ENCODE peak calls at places on chromosomes 6 and 20, in six cellular contexts. X is CD8-positive, alpha-beta T cell; I is brain microvascular endothelial cell; Q is choroid plexus epithelial cell; A is hepatocyte; E is heart left ventricle. S is an unnamed sample.

GRCh38 chr6:63022631-63023030 is 188.6 kb upstream of the FKBP1C start:
- DNase-seq in X (no peak), A (no peak), I (no peak), Q (no peak), E (no peak), S (no peak)

GRCh38 chr6:138293428-138293827 is 75.1 kb upstream of the PBOV1 start:
- DNase-seq in I (no peak), E (no peak), A (no peak), Q (no peak), X (no peak), S (no peak)

GRCh38 chr6:133632206-133632605 is 256.7 kb upstream of the TCF21 start:
- DNase-seq in X (no peak), Q (peak), E (no peak), A (peak), I (peak), S (peak)

GRCh38 chr6:90468080-90468479 is 118.8 kb downstream of the MAP3K7 start:
- DNase-seq in E (no peak), I (peak), A (no peak), Q (peak), X (no peak), S (peak)

GRCh38 chr6:163415620-163416379 is 1.3 kb downstream of the QKI start:
- DNase-seq in Q (peak), I (peak), E (peak), A (peak), X (no peak), S (peak)

GRCh38 chr20:25139061-25139705 is 56.3 kb upstream of the ENTPD6 start:
- DNase-seq in Q (no peak), X (no peak), E (no peak), A (no peak), I (no peak), S (peak)

GRCh38 chr6:133170602-133171001 is 70.6 kb upstream of the EYA4 start:
- DNase-seq in I (no peak), X (no peak), E (no peak), A (no peak), Q (peak), S (peak)

GRCh38 chr6:4130357-4130987 is 4.9 kb downstream of the ECI2 start:
- DNase-seq in A (no peak), X (no peak), I (no peak), E (no peak), Q (no peak), S (no peak)

GRCh38 chr20:20487811-20488210 is 119.9 kb downstream of the INSM1 start:
- DNase-seq in Q (no peak), E (no peak), A (no peak), X (no peak), I (no peak), S (peak)

GRCh38 chr20:3162080-3162611 is 2.5 kb upstream of the FASTKD5 start:
- DNase-seq in E (no peak), I (no peak), A (no peak), X (no peak), Q (no peak), S (no peak)

GRCh38 chr6:34459899-34460593 is 5.8 kb upstream of the PACSIN1 start:
- DNase-seq in X (peak), E (no peak), A (peak), Q (peak), I (peak), S (peak)

GRCh38 chr6:9136141-9136865 is 701.0 kb upstream of the SLC35B3 start:
- DNase-seq in A (no peak), I (no peak), X (no peak), Q (peak), E (no peak), S (peak)

GRCh38 chr6:82111818-82112217 is 135.7 kb downstream of the IBTK start:
- DNase-seq in Q (no peak), A (no peak), X (no peak), I (no peak), E (no peak), S (no peak)

GRCh38 chr6:33144373-33144772 is 47.9 kb downstream of the COL11A2 start:
- DNase-seq in X (no peak), I (no peak), Q (no peak), A (no peak), E (no peak), S (peak)

GRCh38 chr20:595330-596308 is 14.5 kb downstream of the TCF15 start:
- DNase-seq in X (no peak), Q (peak), I (no peak), A (no peak), E (peak), S (no peak)

GRCh38 chr6:147834377-147834776 is 325.9 kb downstream of the SAMD5 start:
- DNase-seq in Q (no peak), I (no peak), A (no peak), X (no peak), E (no peak), S (no peak)

GRCh38 chr20:44648579-44648978 is 2.9 kb downstream of the ADA start:
- DNase-seq in E (no peak), Q (no peak), X (no peak), I (no peak), A (no peak), S (no peak)
- TF ChIP-seq CTCF in E (no peak), Q (peak), X (no peak), I (no peak), A (no peak), S (no peak)

GRCh38 chr6:2503816-2504494 is 246.8 kb downstream of the MYLK4 start:
- DNase-seq in X (no peak), A (no peak), Q (peak), E (no peak), I (peak), S (peak)

GRCh38 chr6:2507638-2508037 is 243.1 kb downstream of the MYLK4 start:
- DNase-seq in Q (no peak), X (no peak), I (no peak), E (no peak), A (no peak), S (no peak)

GRCh38 chr6:2507016-2507415 is 243.7 kb downstream of the MYLK4 start:
- DNase-seq in E (no peak), I (no peak), A (no peak), Q (no peak), X (no peak), S (peak)

GRCh38 chr6:2504495-2505064 is 246.1 kb downstream of the MYLK4 start:
- DNase-seq in A (no peak), E (no peak), I (no peak), Q (no peak), X (no peak), S (no peak)

DNA sequence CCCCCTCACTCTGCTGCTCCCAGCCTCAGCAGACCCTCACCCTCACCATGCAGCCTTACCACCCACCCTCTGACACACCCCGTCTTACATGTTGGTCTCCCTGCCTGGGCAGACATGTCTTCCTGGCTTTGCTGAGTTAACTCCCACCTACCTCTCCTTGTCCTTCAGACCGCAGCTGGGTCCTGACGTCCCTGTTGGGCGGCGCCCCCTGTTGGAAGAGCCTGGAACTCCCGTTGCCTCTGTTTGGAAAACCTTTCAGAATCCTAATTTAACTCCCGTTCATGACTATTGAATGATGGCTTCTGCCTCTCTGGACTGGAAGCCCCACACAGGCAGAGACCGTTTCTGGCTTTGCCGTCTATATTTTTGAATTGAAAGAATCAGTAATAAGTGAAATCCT is 245.1 kb downstream of the MYLK4 start:
- DNase-seq in Q (no peak), A (no peak), I (no peak), X (no peak), E (no peak), S (no peak)
- TF ChIP-seq CTCF in Q (peak), A (peak), I (peak), X (no peak), E (peak), S (peak)

GRCh38 chr20:62392621-62393164 is 5.8 kb downstream of the RPS21 start:
- DNase-seq in A (no peak), Q (no peak), I (no peak), X (no peak), E (no peak), S (no peak)

GRCh38 chr20:62395311-62396242 is 8.7 kb downstream of the RPS21 start:
- DNase-seq in Q (no peak), X (no peak), A (no peak), I (no peak), E (no peak), S (no peak)

GRCh38 chr20:62393266-62393665 is 6.4 kb downstream of the RPS21 start:
- DNase-seq in X (no peak), E (no peak), A (no peak), Q (no peak), I (no peak), S (no peak)

GRCh38 chr20:62394248-62395245 is 7.6 kb downstream of the RPS21 start:
- DNase-seq in I (no peak), X (no peak), E (no peak), Q (no peak), A (no peak), S (no peak)

DNA sequence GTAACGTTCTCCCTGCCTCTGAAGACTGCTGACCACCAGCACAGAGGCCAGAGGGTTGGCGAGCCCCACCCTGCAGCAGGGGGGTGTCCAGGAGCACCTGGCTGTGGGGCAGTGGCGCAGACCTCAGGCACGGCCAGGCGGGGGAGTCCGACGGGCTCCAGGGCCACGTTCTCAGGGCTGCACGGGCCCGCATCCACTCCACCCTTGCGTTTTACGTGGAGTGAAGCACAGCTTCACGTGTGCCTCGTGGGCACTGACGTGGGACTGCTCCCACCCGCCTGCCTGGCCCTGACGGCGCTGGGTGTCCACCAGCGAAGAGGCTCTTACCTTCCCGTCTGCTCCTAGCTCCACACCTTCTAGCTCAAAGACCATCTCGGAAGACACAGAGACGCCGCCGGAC is 6.9 kb downstream of the RPS21 start:
- DNase-seq in A (no peak), X (no peak), E (no peak), Q (no peak), I (no peak), S (no peak)
- TF ChIP-seq CTCF in A (no peak), X (no peak), E (no peak), Q (no peak), I (no peak), S (no peak)

GRCh38 chr20:44646023-44646640 is 5.4 kb downstream of the ADA start:
- DNase-seq in A (no peak), Q (peak), I (peak), X (peak), E (no peak), S (no peak)

GRCh38 chr20:44642203-44643153 is 9.0 kb downstream of the ADA start:
- DNase-seq in Q (peak), A (peak), I (peak), E (peak), X (peak), S (peak)

GRCh38 chr20:44643596-44644383 is 7.7 kb downstream of the ADA start:
- DNase-seq in X (peak), I (peak), A (peak), Q (peak), E (peak), S (peak)

GRCh38 chr20:44643154-44643519 is 8.4 kb downstream of the ADA start:
- DNase-seq in Q (no peak), X (no peak), A (no peak), E (no peak), I (no peak), S (no peak)

DNA sequence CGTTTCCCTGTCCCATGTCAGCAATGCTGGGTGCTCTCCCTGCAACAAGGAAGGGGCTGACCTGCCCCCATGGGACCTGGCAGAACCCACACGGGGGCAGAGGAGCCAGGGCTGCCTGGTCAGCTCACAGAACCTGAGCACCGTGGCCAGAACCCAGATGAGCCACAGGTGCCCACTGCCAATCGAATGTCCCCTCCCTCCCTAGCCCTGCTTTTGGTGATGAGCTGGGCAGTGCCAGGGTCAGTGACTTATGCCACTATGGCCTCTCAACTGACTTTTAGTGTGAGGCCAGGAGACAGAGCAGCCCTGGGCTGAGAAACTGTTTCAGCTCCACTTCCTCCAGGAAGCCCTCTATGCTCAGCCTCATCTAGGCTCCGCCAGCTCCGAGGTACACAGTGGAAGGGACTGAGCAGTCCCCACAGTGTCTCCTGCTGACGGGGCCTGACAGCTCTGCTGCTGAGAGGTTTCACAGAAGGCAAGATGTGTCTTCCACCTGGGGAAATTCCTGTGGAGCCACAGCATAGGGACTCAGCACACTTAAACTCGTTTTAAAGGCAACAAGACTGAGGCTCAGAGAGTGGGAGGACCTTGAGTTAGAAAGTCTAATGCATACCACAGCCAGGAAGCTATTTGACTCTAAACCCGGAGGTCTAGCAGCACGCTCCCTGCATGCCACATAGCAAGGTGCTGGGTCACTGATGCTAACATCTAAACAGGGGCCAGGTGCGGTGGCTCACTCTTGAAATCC is 6.9 kb downstream of the ADA start:
- DNase-seq in A (no peak), Q (no peak), X (peak), E (no peak), I (no peak), S (no peak)
- TF ChIP-seq CTCF in A (no peak), Q (no peak), X (no peak), E (no peak), I (no peak), S (no peak)

GRCh38 chr20:16124911-16125776 is 448.1 kb downstream of the KIF16B start:
- DNase-seq in A (no peak), Q (no peak), E (no peak), X (no peak), I (no peak), S (no peak)

GRCh38 chr20:16128538-16129106 is 444.6 kb downstream of the KIF16B start:
- DNase-seq in I (no peak), E (no peak), A (no peak), Q (no peak), X (no peak), S (peak)

GRCh38 chr20:16123623-16124022 is 449.6 kb downstream of the KIF16B start:
- DNase-seq in X (no peak), A (no peak), I (no peak), E (no peak), Q (no peak), S (peak)

GRCh38 chr20:16124491-16124890 is 448.8 kb downstream of the KIF16B start:
- DNase-seq in X (no peak), I (no peak), Q (no peak), E (no peak), A (no peak), S (no peak)

GRCh38 chr20:16125810-16126209 is 447.4 kb downstream of the KIF16B start:
- DNase-seq in Q (no peak), A (no peak), I (no peak), E (no peak), X (no peak), S (peak)
- TF ChIP-seq CTCF in Q (no peak), A (no peak), I (no peak), E (no peak), X (no peak), S (no peak)

DNA sequence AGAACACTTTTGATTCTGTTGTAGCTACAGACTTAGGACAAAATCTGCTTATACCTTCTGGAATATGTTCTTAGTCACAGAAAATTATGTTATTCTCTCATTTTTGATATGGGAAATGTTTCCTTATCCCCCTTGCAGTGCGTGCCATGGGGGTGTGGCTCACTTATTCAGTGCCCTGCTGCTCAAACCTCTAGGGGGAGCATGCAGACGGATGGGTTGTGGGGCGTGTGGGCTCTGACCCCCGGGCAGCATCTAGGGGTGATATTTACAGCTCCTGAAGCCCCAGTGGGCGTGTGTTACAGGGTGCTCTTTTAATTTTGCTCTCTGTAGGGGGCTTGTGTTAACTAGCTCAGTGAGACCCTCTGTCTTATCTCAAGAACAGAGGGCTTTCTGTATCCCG is 61.3 kb upstream of the FERMT1 start:
- DNase-seq in A (no peak), E (no peak), Q (no peak), I (no peak), X (no peak), S (no peak)
- TF ChIP-seq CTCF in A (no peak), E (no peak), Q (peak), I (peak), X (no peak), S (peak)

GRCh38 chr20:33394718-33395117 is 6.6 kb downstream of the CDK5RAP1 start:
- DNase-seq in X (no peak), E (no peak), A (no peak), Q (peak), I (no peak), S (no peak)
- TF ChIP-seq CTCF in X (no peak), E (peak), A (no peak), Q (peak), I (peak), S (no peak)

DNA sequence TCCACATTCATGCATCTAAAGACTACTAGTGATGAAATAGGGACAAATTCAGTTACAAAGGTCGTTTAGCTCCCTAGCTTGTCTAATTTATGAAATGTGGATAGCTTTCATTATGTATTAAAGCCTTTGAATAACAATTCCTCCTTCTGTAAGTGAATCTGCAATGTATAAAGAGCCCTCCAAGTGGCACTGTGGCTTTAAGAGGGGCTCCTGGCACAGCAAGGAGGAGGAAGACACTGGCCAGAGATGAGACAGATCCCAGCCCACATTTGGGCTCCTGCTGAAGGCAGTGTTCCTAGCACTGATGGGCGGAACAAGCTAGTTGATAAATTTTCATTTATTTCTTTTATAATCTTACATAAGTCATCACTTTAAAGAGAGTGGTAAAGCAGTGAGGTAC is 17.6 kb upstream of the FUCA2 start:
- DNase-seq in X (no peak), I (no peak), A (peak), Q (peak), E (no peak), S (no peak)
- TF ChIP-seq CTCF in X (no peak), I (peak), A (peak), Q (peak), E (peak), S (no peak)